ENCODE peak calls at places on chromosomes 4 and X, in eight cellular contexts. X is uterus; M is SK-N-SH; Q is CD8-positive, alpha-beta T cell; Y is left ventricle myocardium inferior; D is mammary epithelial cell; T is pancreas; K is IMR-90. R is an unnamed sample.

GRCh38 chr4:85510632-85510984 is 35.7 kb downstream of the ARHGAP24 start:
- DNase-seq in Y (no peak), M (no peak), Q (no peak), T (no peak), X (no peak), K (no peak), D (no peak), R (no peak)

GRCh38 chr4:136562842-136563241 is 969.5 kb downstream of the PCDH18 start:
- DNase-seq in T (no peak), Q (no peak), X (no peak), K (peak; percentile 51), Y (no peak), M (no peak), D (no peak), R (no peak)

GRCh38 chr4:163505374-163505773 is 10.9 kb downstream of the TMA16 start:
- DNase-seq in X (no peak), T (no peak), K (no peak), Y (no peak), D (no peak), Q (no peak), M (no peak), R (no peak)

GRCh38 chrX:97860206-97860605 is 976.5 kb downstream of the RPA4 start:
- DNase-seq in K (peak; percentile 73), Q (no peak), M (no peak), X (no peak), D (peak; percentile 4), Y (no peak), T (no peak), R (no peak)

GRCh38 chr4:5809216-5809776 is 83.6 kb downstream of the CRMP1 start:
- DNase-seq in D (no peak), K (peak; percentile 41), T (no peak), Y (no peak), M (no peak), X (no peak), Q (no peak), R (peak; percentile 40)

GRCh38 chrX:85851418-85851817 is 195.9 kb downstream of the CHM start:
- DNase-seq in Y (no peak), X (no peak), T (no peak), D (peak; percentile 11), K (peak; percentile 3), M (peak; percentile 3), Q (no peak), R (no peak)

GRCh38 chrX:154328646-154329045 is 33.1 kb downstream of the TKTL1 start:
- DNase-seq in X (no peak), M (no peak), Y (no peak), D (no peak), T (no peak), K (no peak), Q (no peak), R (no peak)

GRCh38 chr4:81135501-81135900 is 79.5 kb downstream of the PRKG2 start:
- DNase-seq in M (no peak), X (no peak), Y (no peak), T (no peak), K (peak; percentile 57), D (no peak), Q (no peak), R (no peak)

GRCh38 chr4:185837415-185838103 is 25.6 kb upstream of the SORBS2 start:
- DNase-seq in X (no peak), M (no peak), T (no peak), K (peak; percentile 11), Q (no peak), D (no peak), Y (no peak), R (no peak)

DNA sequence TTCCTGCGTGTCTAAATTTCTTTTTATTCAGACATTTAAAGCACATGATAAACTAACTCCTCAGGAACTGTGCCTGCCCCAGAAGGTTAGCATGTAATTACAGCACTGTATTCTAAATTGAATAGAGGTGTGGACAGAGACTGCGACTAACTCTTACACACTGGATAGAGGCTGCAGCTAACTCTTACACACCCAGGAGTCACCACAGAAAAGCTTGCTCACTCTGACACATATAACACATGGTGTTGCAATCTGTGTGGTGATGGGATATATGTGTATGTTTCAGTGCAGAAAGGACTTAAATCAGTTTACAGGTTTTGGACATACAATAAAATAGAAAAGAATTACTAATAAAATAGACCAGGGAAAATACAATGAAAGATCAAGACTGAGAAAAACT is 41.5 kb downstream of the SMAD1 start:
- DNase-seq in M (no peak), D (peak; percentile 65), Q (no peak), K (peak; percentile 56), T (no peak), X (no peak), Y (no peak), R (no peak)
- H3K27ac ChIP-seq in M (no peak overlapping the region), D (no peak overlapping the region), Q (no peak overlapping the region), K (no peak overlapping the region), T (no peak overlapping the region), X (no peak overlapping the region), Y (no peak overlapping the region), R (no peak overlapping the region)

DNA sequence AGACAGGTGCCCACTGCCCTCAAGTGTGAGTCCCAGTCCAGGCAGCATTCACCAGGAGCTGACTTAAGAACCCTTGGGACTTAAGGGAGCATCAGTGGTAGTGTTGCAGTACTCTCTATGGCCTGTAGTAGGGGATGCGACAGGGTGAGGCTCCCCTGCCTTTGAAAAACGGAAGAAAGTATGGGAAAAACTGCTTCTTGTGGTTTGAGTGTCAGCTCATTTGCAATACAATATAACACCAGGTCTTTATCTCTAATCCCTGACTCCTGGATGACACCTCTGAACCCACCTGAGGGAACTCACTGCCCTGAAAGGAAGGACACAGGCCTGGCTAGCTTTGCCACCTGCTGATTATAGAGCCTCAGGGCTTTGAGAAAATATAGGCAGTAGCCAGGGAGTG is 176.0 kb downstream of the SMARCA1 start:
- DNase-seq in Y (no peak), K (no peak), X (no peak), Q (no peak), D (no peak), M (no peak), T (no peak), R (no peak)
- TF ChIP-seq CTCF in Y (no peak), K (no peak), X (no peak), Q (no peak), D (peak; percentile 8), M (no peak), T (no peak), R (no peak)

DNA sequence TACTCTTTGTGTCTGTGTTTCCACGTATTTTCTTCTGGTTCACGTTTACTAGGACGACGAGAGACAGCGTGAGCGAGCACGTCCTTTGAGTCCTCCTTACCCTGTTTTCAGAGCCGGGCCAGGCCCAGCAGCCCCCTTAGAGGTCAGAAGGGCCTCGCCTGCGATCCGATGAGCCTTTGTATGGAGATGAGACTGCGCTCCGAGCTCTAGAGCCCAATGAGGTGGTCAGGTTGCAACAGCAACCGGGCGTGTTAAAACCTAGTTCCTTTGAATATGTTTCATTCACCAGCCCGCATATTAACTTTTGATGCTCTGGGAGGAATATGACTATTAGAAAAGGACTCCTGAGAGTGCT is 55.6 kb upstream of the TADA2B start:
- DNase-seq in Q (no peak), D (peak; percentile 81), T (no peak), M (no peak), X (no peak), K (peak; percentile 37), Y (no peak), R (no peak)
- H3K4me1 ChIP-seq in Q (peaks cover 58% of the 10 kb centered on the region), D (peaks cover 47% of the 10 kb centered on the region), T (peaks cover 35% of the 10 kb centered on the region), M (peaks cover 57% of the 10 kb centered on the region), X (peaks cover 9% of the 10 kb centered on the region), K (peaks cover 18% of the 10 kb centered on the region), Y (peaks cover 84% of the 10 kb centered on the region), R (no peaks in the 10 kb centered on the region)

GRCh38 chrX:86910602-86911311 is 606.8 kb upstream of the KLHL4 start:
- DNase-seq in Y (no peak), T (no peak), D (no peak), M (no peak), K (no peak), Q (no peak), X (no peak), R (no peak)
- H3K27ac ChIP-seq in Y (no peak overlapping the region), T (no peak overlapping the region), D (no peak overlapping the region), M (no peak overlapping the region), K (no peak overlapping the region), Q (no peak overlapping the region), X (no peak overlapping the region), R (no peak overlapping the region)

GRCh38 chrX:2710496-2710895 is 19.4 kb downstream of the CD99 start:
- DNase-seq in Q (no peak), X (no peak), T (no peak), M (no peak), Y (no peak), D (peak; percentile 97), K (no peak), R (no peak)

GRCh38 chrX:2708601-2709200 is 17.6 kb downstream of the CD99 start:
- DNase-seq in Q (no peak), M (no peak), X (no peak), K (no peak), Y (no peak), D (no peak), T (no peak), R (no peak)

GRCh38 chrX:2707334-2707760 is 16.3 kb downstream of the CD99 start:
- DNase-seq in T (peak; percentile 44), Q (peak; percentile 75), X (no peak), M (peak; percentile 67), K (peak; percentile 95), Y (peak; percentile 42), D (peak; percentile 98), R (peak; percentile 81)

GRCh38 chrX:2710041-2710471 is 19.0 kb downstream of the CD99 start:
- DNase-seq in X (no peak), Q (peak; percentile 36), Y (no peak), T (no peak), M (no peak), D (peak; percentile 92), K (peak; percentile 88), R (peak; percentile 42)

DNA sequence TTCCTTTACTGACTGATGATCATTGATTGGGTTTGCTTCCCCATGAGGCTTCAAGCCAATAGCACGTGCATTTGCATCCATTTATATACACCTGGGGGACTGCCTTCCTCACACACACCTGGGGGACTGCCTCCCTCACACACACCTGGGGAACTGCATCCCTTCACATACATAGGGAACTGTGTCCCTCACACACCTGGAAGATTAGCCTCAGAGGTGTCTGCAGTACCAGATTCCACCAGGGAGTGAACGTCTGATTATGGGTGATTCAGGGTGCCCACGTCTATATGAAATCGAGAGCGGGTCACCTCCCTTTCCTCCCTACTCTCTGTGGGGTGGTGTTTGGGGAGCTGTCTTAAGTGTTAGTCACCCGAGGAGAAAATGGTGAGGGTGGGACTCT is 16.9 kb downstream of the CD99 start:
- DNase-seq in X (no peak), Q (no peak), T (no peak), M (no peak), Y (no peak), D (peak; percentile 43), K (no peak), R (no peak)
- TF ChIP-seq CTCF in X (no peak), Q (no peak), T (no peak), M (no peak), Y (no peak), D (no peak), K (no peak), R (no peak)

R was measured in tibial artery.